ENCODE peak calls at places on chromosomes 2 and 18, in nine cellular contexts. D is tibial nerve, Y is ovary, Z is adrenal gland, E is spleen, S is NB4, R is uterus, B is breast epithelium, M is right lobe of liver. X is an unnamed sample.

GRCh38 chr2:217868911-217869334 is 133.9 kb downstream of the TNS1 start:
- DNase-seq in D (no peak), Y (no peak), Z (peak), E (no peak), S (no peak), R (peak), B (no peak), M (no peak), X (no peak)

GRCh38 chr2:233213975-233214374 is 37.5 kb upstream of the ATG16L1 start:
- DNase-seq in D (no peak), Y (no peak), Z (no peak), E (peak), S (no peak), R (no peak), B (no peak), M (no peak), X (no peak)

GRCh38 chr2:185188656-185189055 is 549.9 kb upstream of the FSIP2 start:
- DNase-seq in D (no peak), Y (no peak), Z (no peak), E (no peak), S (no peak), R (no peak), B (no peak), M (no peak), X (no peak)

GRCh38 chr2:46632349-46632748 is 153.0 kb downstream of the TMEM247 start:
- DNase-seq in D (no peak), Y (no peak), Z (no peak), E (no peak), S (peak), R (no peak), B (no peak), M (no peak), X (no peak)

GRCh38 chr2:115165529-115166109 is 723.2 kb downstream of the DPP10 start:
- DNase-seq in D (peak), Y (no peak), Z (peak), E (no peak), S (peak), R (no peak), B (no peak), M (no peak), X (no peak)

GRCh38 chr2:151927501-151928221 is 99.4 kb upstream of the ARL5A start:
- DNase-seq in D (no peak), Y (no peak), Z (no peak), E (no peak), S (no peak), R (no peak), B (no peak), M (no peak), X (no peak)

GRCh38 chr18:13834501-13835015 is 10.6 kb downstream of the MC5R start:
- DNase-seq in D (no peak), Y (no peak), Z (no peak), E (no peak), S (no peak), R (no peak), B (no peak), M (no peak), X (no peak)

GRCh38 chr18:57741273-57741672 is 61.8 kb downstream of the ATP8B1 start:
- DNase-seq in D (no peak), Y (no peak), Z (no peak), E (no peak), S (no peak), R (no peak), B (no peak), M (no peak), X (no peak)

GRCh38 chr2:71226391-71226964 is 425 bp downstream of the PAIP2B start:
- DNase-seq in D (peak), Y (peak), Z (peak), E (peak), S (peak), R (peak), B (peak), M (peak), X (peak)

GRCh38 chr2:67096886-67097285 is 300.2 kb upstream of the ETAA1 start:
- DNase-seq in D (no peak), Y (no peak), Z (no peak), E (no peak), S (no peak), R (no peak), B (no peak), M (no peak), X (no peak)

GRCh38 chr2:128511731-128512663 is 193.3 kb upstream of the HS6ST1 start:
- DNase-seq in D (no peak), Y (no peak), Z (no peak), E (peak), S (no peak), R (no peak), B (no peak), M (no peak), X (no peak)

GRCh38 chr18:32696376-32696775 is 76.4 kb downstream of the KLHL14 start:
- DNase-seq in D (no peak), Y (no peak), Z (no peak), E (no peak), S (no peak), R (no peak), B (no peak), M (no peak), X (no peak)

GRCh38 chr2:86413296-86414085 is 27.7 kb upstream of the KDM3A start:
- DNase-seq in D (no peak), Y (no peak), Z (no peak), E (no peak), S (no peak), R (no peak), B (no peak), M (no peak), X (no peak)

GRCh38 chr2:219285894-219286425 is 6.8 kb downstream of the DNAJB2 start:
- DNase-seq in D (peak), Y (peak), Z (peak), E (no peak), S (no peak), R (peak), B (peak), M (no peak), X (no peak)

GRCh38 chr2:176652300-176653182 is 383.3 kb downstream of the MTX2 start:
- DNase-seq in D (peak), Y (no peak), Z (peak), E (no peak), S (peak), R (no peak), B (no peak), M (no peak), X (no peak)

GRCh38 chr18:38402509-38402908 is 836.9 kb upstream of the CELF4 start:
- DNase-seq in D (no peak), Y (no peak), Z (no peak), E (no peak), S (no peak), R (no peak), B (no peak), M (no peak), X (no peak)

GRCh38 chr2:214881647-214882205 is 72.2 kb upstream of the BARD1 start:
- DNase-seq in D (no peak), Y (no peak), Z (no peak), E (no peak), S (peak), R (no peak), B (no peak), M (no peak), X (no peak)

GRCh38 chr18:34649072-34649471 is 61.0 kb upstream of the DTNA start:
- DNase-seq in D (no peak), Y (no peak), Z (no peak), E (no peak), S (peak), R (no peak), B (no peak), M (no peak), X (no peak)

GRCh38 chr2:236985940-236986339 is 99.7 kb upstream of the COPS8 start:
- DNase-seq in D (no peak), Y (no peak), Z (no peak), E (no peak), S (no peak), R (no peak), B (no peak), M (no peak), X (no peak)

GRCh38 chr2:167721593-167721992 is 525.8 kb downstream of the STK39 start:
- DNase-seq in D (no peak), Y (no peak), Z (no peak), E (no peak), S (no peak), R (no peak), B (no peak), M (no peak), X (no peak)

GRCh38 chr2:172093416-172094318 is 8.4 kb downstream of the DLX1 start:
- DNase-seq in D (no peak), Y (no peak), Z (no peak), E (no peak), S (no peak), R (no peak), B (no peak), M (no peak), X (peak)

GRCh38 chr2:203720011-203720410 is 13.6 kb downstream of the CD28 start:
- DNase-seq in D (no peak), Y (no peak), Z (no peak), E (no peak), S (no peak), R (no peak), B (no peak), M (no peak), X (no peak)

GRCh38 chr2:776517-776916 is 99.3 kb upstream of the TMEM18 start:
- DNase-seq in D (no peak), Y (no peak), Z (no peak), E (no peak), S (no peak), R (no peak), B (no peak), M (no peak), X (no peak)

GRCh38 chr2:776038-776437 is 98.8 kb upstream of the TMEM18 start:
- DNase-seq in D (no peak), Y (no peak), Z (no peak), E (no peak), S (peak), R (no peak), B (no peak), M (no peak), X (no peak)

GRCh38 chr2:777051-777450 is 99.8 kb upstream of the TMEM18 start:
- DNase-seq in D (no peak), Y (no peak), Z (no peak), E (no peak), S (no peak), R (no peak), B (no peak), M (no peak), X (no peak)

GRCh38 chr2:773256-774160 is 96.3 kb upstream of the TMEM18 start:
- DNase-seq in D (no peak), Y (no peak), Z (no peak), E (no peak), S (no peak), R (no peak), B (no peak), M (no peak), X (no peak)

GRCh38 chr2:774436-774835 is 97.2 kb upstream of the TMEM18 start:
- DNase-seq in D (no peak), Y (no peak), Z (no peak), E (no peak), S (no peak), R (no peak), B (no peak), M (no peak), X (no peak)
- TF ChIP-seq CTCF in D (no peak), Y (no peak), Z (no peak), E (no peak), S (no peak), R (no peak), B (no peak), M (no peak), X (no peak)

DNA sequence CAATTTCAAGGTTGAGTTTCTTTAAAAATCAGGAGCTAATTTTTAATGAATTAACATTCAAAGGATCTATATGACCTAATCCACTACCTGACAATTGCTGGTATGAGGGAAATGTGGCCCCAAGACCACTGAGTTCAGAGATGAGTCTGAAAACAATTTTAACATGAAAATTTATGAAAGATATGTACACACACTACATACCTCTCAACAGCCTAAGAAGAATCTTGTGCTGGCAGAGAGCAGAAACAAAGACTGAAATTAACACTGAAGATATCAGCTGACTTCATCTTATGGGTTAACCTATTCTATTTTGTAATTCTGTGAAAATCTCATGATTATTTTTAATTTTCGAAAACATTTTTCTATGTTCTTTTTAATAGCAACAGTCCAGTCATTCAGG is 1.7 kb downstream of the FAP start:
- DNase-seq in D (no peak), Y (no peak), Z (no peak), E (no peak), S (no peak), R (no peak), B (no peak), M (no peak), X (no peak)
- H3K4me3 ChIP-seq in D (no peak), Y (no peak), Z (no peak), E (no peak), S (no peak), R (peak), B (peak), M (no peak), X (no peak)

GRCh38 chr2:181165199-181165868 is 184.9 kb downstream of the UBE2E3 start:
- DNase-seq in D (no peak), Y (no peak), Z (no peak), E (no peak), S (no peak), R (no peak), B (no peak), M (no peak), X (no peak)

GRCh38 chr2:181163139-181163538 is 182.7 kb downstream of the UBE2E3 start:
- DNase-seq in D (no peak), Y (no peak), Z (no peak), E (no peak), S (no peak), R (no peak), B (no peak), M (no peak), X (no peak)

GRCh38 chr2:181169459-181169858 is 189.1 kb downstream of the UBE2E3 start:
- DNase-seq in D (no peak), Y (no peak), Z (no peak), E (no peak), S (no peak), R (no peak), B (no peak), M (no peak), X (no peak)

GRCh38 chr2:181161615-181162014 is 181.2 kb downstream of the UBE2E3 start:
- DNase-seq in D (no peak), Y (no peak), Z (no peak), E (no peak), S (no peak), R (no peak), B (no peak), M (no peak), X (no peak)

GRCh38 chr2:181164699-181165098 is 184.3 kb downstream of the UBE2E3 start:
- DNase-seq in D (no peak), Y (no peak), Z (no peak), E (no peak), S (peak), R (no peak), B (no peak), M (no peak), X (no peak)
- TF ChIP-seq POLR2A in D (no peak), Y (no peak), Z (no peak), E (no peak), S (no peak), R (no peak), B (no peak), M (no peak), X (no peak)

GRCh38 chr2:9814129-9814868 is 29.0 kb upstream of the TAF1B start:
- DNase-seq in D (no peak), Y (no peak), Z (no peak), E (no peak), S (no peak), R (no peak), B (no peak), M (no peak), X (peak)
- TF ChIP-seq CTCF in D (no peak), Y (no peak), Z (peak), E (peak), S (no peak), R (no peak), B (no peak), M (no peak), X (no peak)

GRCh38 chr2:148874868-148875341 is at the start of gene KIF5C:
- DNase-seq in D (peak), Y (peak), Z (peak), E (peak), S (peak), R (peak), B (peak), M (peak), X (peak)

GRCh38 chr2:148876589-148877402 is 1.8 kb downstream of the KIF5C start:
- DNase-seq in D (no peak), Y (no peak), Z (peak), E (peak), S (no peak), R (no peak), B (no peak), M (no peak), X (no peak)

GRCh38 chr2:148877403-148877740 is 2.3 kb downstream of the KIF5C start:
- DNase-seq in D (no peak), Y (no peak), Z (no peak), E (no peak), S (no peak), R (no peak), B (no peak), M (no peak), X (no peak)

GRCh38 chr2:148875387-148876051 is 492 bp downstream of the KIF5C start:
- DNase-seq in D (no peak), Y (no peak), Z (no peak), E (peak), S (no peak), R (no peak), B (no peak), M (no peak), X (no peak)

GRCh38 chr2:148876190-148876588 is 1.2 kb downstream of the KIF5C start:
- DNase-seq in D (no peak), Y (no peak), Z (no peak), E (peak), S (no peak), R (no peak), B (no peak), M (no peak), X (no peak)
- H3K4me3 ChIP-seq in D (peak), Y (no peak), Z (no peak), E (peak), S (no peak), R (no peak), B (peak), M (peak), X (no peak)

GRCh38 chr2:54401592-54401991 is 54.5 kb upstream of the SPTBN1 start:
- DNase-seq in D (no peak), Y (no peak), Z (no peak), E (no peak), S (no peak), R (no peak), B (no peak), M (no peak), X (no peak)

GRCh38 chr2:54392925-54393324 is 63.2 kb upstream of the SPTBN1 start:
- DNase-seq in D (no peak), Y (no peak), Z (no peak), E (no peak), S (no peak), R (no peak), B (no peak), M (no peak), X (no peak)

GRCh38 chr2:54396798-54397197 is 59.3 kb upstream of the SPTBN1 start:
- DNase-seq in D (no peak), Y (no peak), Z (no peak), E (no peak), S (no peak), R (no peak), B (no peak), M (no peak), X (no peak)

GRCh38 chr2:54394392-54394791 is 61.7 kb upstream of the SPTBN1 start:
- DNase-seq in D (no peak), Y (no peak), Z (no peak), E (no peak), S (no peak), R (no peak), B (no peak), M (no peak), X (no peak)

DNA sequence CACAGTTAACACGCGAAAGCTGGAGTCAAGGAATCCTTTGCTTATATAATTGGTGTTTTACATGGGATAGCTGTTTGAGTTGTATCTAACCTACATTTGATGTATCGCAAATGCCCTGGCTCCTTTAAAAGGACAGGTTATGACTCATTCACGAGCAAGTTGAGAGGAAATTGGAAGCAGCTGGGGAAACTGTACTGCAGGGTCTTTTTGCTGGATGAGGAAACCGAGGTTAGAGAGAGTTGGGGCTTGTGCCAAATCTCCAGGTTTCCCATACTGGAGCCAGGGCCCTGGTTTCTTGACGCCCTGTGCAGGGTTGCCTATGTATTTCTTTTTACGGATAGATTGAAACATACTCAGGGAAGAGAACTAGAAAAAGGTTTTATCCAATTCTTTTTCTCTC is 60.0 kb upstream of the SPTBN1 start:
- DNase-seq in D (no peak), Y (no peak), Z (no peak), E (no peak), S (peak), R (no peak), B (no peak), M (no peak), X (no peak)
- TF ChIP-seq POLR2A in D (no peak), Y (no peak), Z (no peak), E (no peak), S (no peak), R (no peak), B (no peak), M (no peak), X (no peak)